ENCODE peak calls at places on chromosomes 6 and 20, in eight cellular contexts. Z, U, M, E, L, Q, P and K are unnamed samples.
A peak's percentile ranks its signal among the peaks of the same experiment; 100 is the strongest.

GRCh38 chr6:147382945-147383554 is 125.4 kb upstream of the SAMD5 start:
- DNase-seq in Z (peak; percentile 70), U (peak; percentile 51), M (no peak), E (no peak), L (no peak), Q (peak; percentile 63), P (no peak), K (no peak)

GRCh38 chr6:33954453-33954852 is 150.7 kb upstream of the MLN start:
- DNase-seq in Z (no peak), U (no peak), M (no peak), E (no peak), L (no peak), Q (peak; percentile 32), P (no peak), K (no peak)

GRCh38 chr20:52004720-52005119 is 186.9 kb downstream of the ZFP64 start:
- DNase-seq in Z (peak; percentile 53), U (peak; percentile 70), M (no peak), E (no peak), L (no peak), Q (no peak), P (no peak), K (no peak)

GRCh38 chr20:63178889-63179751 is 36.8 kb downstream of the YTHDF1 start:
- DNase-seq in Z (peak; percentile 9), U (no peak), M (peak; percentile 71), E (no peak), L (peak; percentile 72), Q (peak; percentile 53), P (peak; percentile 82), K (peak; percentile 88)

GRCh38 chr6:158772851-158773371 is 46.3 kb downstream of the EZR start:
- DNase-seq in Z (peak; percentile 58), U (peak; percentile 35), M (peak; percentile 35), E (no peak), L (no peak), Q (no peak), P (no peak), K (no peak)

GRCh38 chr20:24983896-24984295 is 8.7 kb downstream of the APMAP start:
- DNase-seq in Z (no peak), U (no peak), M (no peak), E (no peak), L (no peak), Q (no peak), P (no peak), K (no peak)

GRCh38 chr6:3793545-3793944 is 42.0 kb upstream of the PXDC1 start:
- DNase-seq in Z (no peak), U (no peak), M (no peak), E (no peak), L (peak; percentile 24), Q (no peak), P (no peak), K (no peak)

GRCh38 chr6:139920027-139920851 is 545.8 kb upstream of the CITED2 start:
- DNase-seq in Z (no peak), U (no peak), M (no peak), E (no peak), L (no peak), Q (no peak), P (no peak), K (no peak)

GRCh38 chr6:24883618-24884017 is 52.1 kb downstream of the RIPOR2 start:
- DNase-seq in Z (peak; percentile 55), U (peak; percentile 72), M (no peak), E (no peak), L (peak; percentile 71), Q (no peak), P (no peak), K (no peak)

GRCh38 chr6:39791850-39792500 is at the start of gene DAAM2:
- DNase-seq in Z (peak; percentile 48), U (peak; percentile 29), M (no peak), E (peak; percentile 54), L (no peak), Q (peak; percentile 66), P (peak; percentile 81), K (no peak)

GRCh38 chr6:122423734-122424133 is 24.3 kb downstream of the HSF2 start:
- DNase-seq in Z (no peak), U (no peak), M (no peak), E (no peak), L (no peak), Q (no peak), P (no peak), K (no peak)

GRCh38 chr6:127319686-127320085 is 23.7 kb downstream of the ECHDC1 start:
- DNase-seq in Z (no peak), U (no peak), M (no peak), E (no peak), L (no peak), Q (no peak), P (no peak), K (no peak)

GRCh38 chr6:118719351-118720124 is 68.1 kb upstream of the CEP85L start:
- DNase-seq in Z (no peak), U (no peak), M (peak; percentile 33), E (no peak), L (peak; percentile 35), Q (no peak), P (no peak), K (no peak)

GRCh38 chr6:147922764-147923163 is 414.3 kb downstream of the SAMD5 start:
- DNase-seq in Z (no peak), U (no peak), M (no peak), E (no peak), L (no peak), Q (no peak), P (no peak), K (no peak)

GRCh38 chr6:111468329-111469012 is 14.5 kb downstream of the REV3L start:
- DNase-seq in Z (peak; percentile 73), U (peak; percentile 39), M (no peak), E (no peak), L (no peak), Q (no peak), P (no peak), K (no peak)

GRCh38 chr6:103687430-103687829 is 1172.3 kb downstream of the HACE1 start:
- DNase-seq in Z (no peak), U (no peak), M (no peak), E (no peak), L (no peak), Q (peak; percentile 49), P (no peak), K (no peak)

GRCh38 chr20:13041574-13042457 is 33.0 kb downstream of the SPTLC3 start:
- DNase-seq in Z (peak; percentile 62), U (peak; percentile 63), M (no peak), E (no peak), L (no peak), Q (no peak), P (no peak), K (no peak)

GRCh38 chr6:5208039-5208438 is 52.7 kb downstream of the LYRM4 start:
- DNase-seq in Z (peak; percentile 27), U (peak; percentile 40), M (no peak), E (peak; percentile 25), L (no peak), Q (no peak), P (no peak), K (no peak)

GRCh38 chr6:34516391-34517324 is 39.5 kb downstream of the SPDEF start:
- DNase-seq in Z (no peak), U (no peak), M (no peak), E (no peak), L (no peak), Q (no peak), P (peak; percentile 16), K (no peak)

GRCh38 chr6:135358251-135358821 is 139.2 kb downstream of the AHI1 start:
- DNase-seq in Z (peak; percentile 98), U (peak; percentile 97), M (no peak), E (no peak), L (no peak), Q (no peak), P (no peak), K (no peak)

GRCh38 chr6:1575213-1576041 is 34.3 kb upstream of the FOXC1 start:
- DNase-seq in Z (peak; percentile 38), U (peak; percentile 52), M (no peak), E (peak; percentile 23), L (no peak), Q (no peak), P (no peak), K (no peak)

GRCh38 chr6:84515082-84515481 is 249.3 kb downstream of the TBX18 start:
- DNase-seq in Z (peak; percentile 60), U (no peak), M (no peak), E (no peak), L (no peak), Q (no peak), P (no peak), K (no peak)
- H3K4me3 ChIP-seq in Z (no peak overlapping the region), U (no peak overlapping the region), M (no peak overlapping the region), E (no peak overlapping the region), L (no peak overlapping the region), Q (no peak overlapping the region), P (no peak overlapping the region), K (no peak overlapping the region)

GRCh38 chr20:33038243-33038642 is 6.8 kb downstream of the BPIFB6 start:
- DNase-seq in Z (no peak), U (no peak), M (no peak), E (no peak), L (no peak), Q (no peak), P (no peak), K (no peak)

GRCh38 chr20:33042983-33043730 is 10.5 kb upstream of the BPIFB3 start:
- DNase-seq in Z (no peak), U (no peak), M (no peak), E (no peak), L (no peak), Q (no peak), P (no peak), K (no peak)

GRCh38 chr20:33043731-33044181 is 9.9 kb upstream of the BPIFB3 start:
- DNase-seq in Z (no peak), U (no peak), M (no peak), E (no peak), L (no peak), Q (no peak), P (no peak), K (no peak)

GRCh38 chr20:33046412-33046811 is 7.3 kb upstream of the BPIFB3 start:
- DNase-seq in Z (peak; percentile 2), U (no peak), M (no peak), E (no peak), L (no peak), Q (no peak), P (no peak), K (no peak)

DNA sequence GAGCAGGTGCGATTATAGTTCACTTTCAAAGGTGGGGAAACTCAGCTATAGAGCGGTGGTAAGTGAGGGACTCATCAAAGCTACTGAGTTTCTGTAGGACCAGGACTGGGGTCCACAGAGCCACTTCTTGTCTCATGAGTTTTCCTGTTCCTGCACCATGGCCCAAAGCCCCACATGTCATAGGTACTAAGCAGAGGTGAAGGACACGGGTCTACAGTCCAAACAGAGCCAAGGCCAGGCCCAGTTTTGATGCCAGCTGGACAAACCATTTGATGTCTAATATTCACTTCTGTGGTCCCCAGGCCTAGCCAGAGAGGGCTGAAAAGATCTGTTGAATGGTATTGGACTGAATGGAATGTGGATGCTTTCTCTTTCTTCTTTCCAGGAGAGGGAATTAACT is 11.0 kb downstream of the BPIFB6 start:
- DNase-seq in Z (no peak), U (no peak), M (no peak), E (no peak), L (no peak), Q (no peak), P (no peak), K (no peak)
- H3K4me3 ChIP-seq in Z (no peak overlapping the region), U (no peak overlapping the region), M (no peak overlapping the region), E (no peak overlapping the region), L (no peak overlapping the region), Q (no peak overlapping the region), P (no peak overlapping the region), K (no peak overlapping the region)

GRCh38 chr20:23086056-23086551 is at the start of gene CD93:
- DNase-seq in Z (peak; percentile 61), U (no peak), M (peak; percentile 7), E (peak; percentile 41), L (peak; percentile 50), Q (peak; percentile 8), P (no peak), K (no peak)
- H3K4me3 ChIP-seq in Z (no peak within 1 kb of the TSS), U (no peak within 1 kb of the TSS), M (no peak within 1 kb of the TSS), E (peak within 1 kb of the TSS; percentile 47), L (peak within 1 kb of the TSS; percentile 31), Q (no peak within 1 kb of the TSS), P (no peak within 1 kb of the TSS), K (no peak within 1 kb of the TSS)

GRCh38 chr6:52325695-52326471 is 36.1 kb upstream of the PAQR8 start:
- DNase-seq in Z (no peak), U (no peak), M (no peak), E (no peak), L (no peak), Q (peak; percentile 92), P (no peak), K (peak; percentile 85)
- H3K4me3 ChIP-seq in Z (no peak overlapping the region), U (no peak overlapping the region), M (no peak overlapping the region), E (no peak overlapping the region), L (no peak overlapping the region), Q (peak overlapping the region; percentile 39), P (no peak overlapping the region), K (no peak overlapping the region)